ENCODE peak calls at places on chromosomes 6 and 20, in five cellular contexts. W, U, I, K and Z are unnamed samples.

GRCh38 chr20:24492031-24492607 is 22.7 kb downstream of the SYNDIG1 start:
- DNase-seq in I (peak; percentile 39), K (no peak), W (peak; percentile 13), U (no peak), Z (no peak)

GRCh38 chr20:32650545-32650944 is 23.2 kb downstream of the C20orf203 start:
- DNase-seq in U (no peak), I (no peak), W (no peak), K (no peak), Z (no peak)

GRCh38 chr20:9147553-9148024 is 78.7 kb downstream of the PLCB4 start:
- DNase-seq in U (no peak), K (no peak), W (peak; percentile 81), I (no peak), Z (peak; percentile 27)

GRCh38 chr6:139927236-139927635 is 552.8 kb upstream of the CITED2 start:
- DNase-seq in I (no peak), U (no peak), K (no peak), W (peak; percentile 76), Z (peak; percentile 69)

GRCh38 chr6:93418448-93419303 is 683 bp downstream of the EPHA7 start:
- DNase-seq in I (peak; percentile 62), K (peak; percentile 18), W (peak; percentile 42), U (peak; percentile 69), Z (peak; percentile 29)

GRCh38 chr6:10976571-10976970 is 67.5 kb downstream of the ELOVL2 start:
- DNase-seq in I (no peak), K (no peak), W (peak; percentile 51), U (no peak), Z (no peak)

GRCh38 chr6:102114402-102114801 is 720.9 kb downstream of the GRIK2 start:
- DNase-seq in K (no peak), U (no peak), I (no peak), W (no peak), Z (no peak)

GRCh38 chr6:9412951-9413559 is 977.7 kb upstream of the SLC35B3 start:
- DNase-seq in U (peak; percentile 67), I (no peak), W (peak; percentile 40), K (peak; percentile 7), Z (peak; percentile 35)

GRCh38 chr6:29696147-29697129 is 15.5 kb upstream of the ZFP57 start:
- DNase-seq in K (no peak), W (peak; percentile 44), I (no peak), U (no peak), Z (peak; percentile 47)

GRCh38 chr20:18057106-18057993 is at the start of gene OVOL2:
- DNase-seq in K (no peak), W (peak; percentile 12), U (peak; percentile 94), I (peak; percentile 58), Z (no peak)

GRCh38 chr6:169263836-169264608 is 10.4 kb upstream of the THBS2 start:
- DNase-seq in U (no peak), K (peak; percentile 59), I (no peak), W (peak; percentile 78), Z (no peak)

GRCh38 chr6:169269180-169270076 is 15.8 kb upstream of the THBS2 start:
- DNase-seq in K (peak; percentile 57), U (no peak), W (peak; percentile 77), I (no peak), Z (peak; percentile 65)

GRCh38 chr6:169265486-169266131 is 12.0 kb upstream of the THBS2 start:
- DNase-seq in I (no peak), U (no peak), W (no peak), K (no peak), Z (no peak)

GRCh38 chr6:169266261-169266660 is 12.6 kb upstream of the THBS2 start:
- DNase-seq in W (no peak), K (no peak), I (no peak), U (no peak), Z (no peak)

DNA sequence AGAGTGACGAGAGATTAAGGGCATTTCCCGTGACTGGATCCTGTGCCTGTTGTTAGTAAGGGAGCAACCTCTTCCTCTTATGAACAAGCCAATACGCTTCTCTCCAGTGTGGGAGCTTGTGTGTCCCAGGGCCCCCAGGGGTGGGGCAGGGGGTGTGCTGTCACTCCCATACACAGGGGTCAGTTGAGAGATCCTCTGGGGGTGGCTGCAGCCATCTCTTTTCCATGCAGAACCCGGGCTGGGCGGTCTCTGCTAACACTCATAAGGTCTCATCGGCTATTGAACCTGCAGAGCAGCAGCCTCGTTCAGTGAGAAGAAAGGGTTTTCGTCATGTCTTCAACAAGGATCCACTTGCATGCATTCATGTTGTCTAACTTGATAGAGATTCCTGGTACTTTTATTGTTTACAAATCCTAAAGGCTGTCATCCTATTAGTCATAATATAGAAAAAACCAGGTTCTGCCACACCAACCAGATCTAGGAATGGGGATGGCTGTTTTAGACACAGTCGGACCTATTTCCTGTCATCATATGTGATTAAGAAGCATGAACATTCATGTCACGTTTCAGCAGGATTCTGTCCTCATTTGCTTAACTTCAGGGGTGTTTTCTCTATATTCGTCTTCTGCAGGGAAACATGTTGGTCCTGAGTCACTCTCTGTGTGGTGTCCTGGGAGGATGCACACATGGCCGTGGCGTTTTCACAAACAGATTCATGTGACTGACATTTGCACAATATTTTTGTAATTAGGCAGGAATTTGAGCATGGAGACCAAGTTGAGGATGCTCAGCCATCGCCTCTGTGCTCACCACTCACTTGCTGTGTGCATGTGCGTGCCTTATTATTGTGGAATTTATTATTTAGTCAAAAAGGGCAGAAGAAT is 13.3 kb upstream of the THBS2 start:
- DNase-seq in U (no peak), K (no peak), I (no peak), W (peak; percentile 85), Z (peak; percentile 48)
- H3K36me3 ChIP-seq in U (no peaks in the 10 kb centered on the region), K (no peaks in the 10 kb centered on the region), I (no peaks in the 10 kb centered on the region), W (no peaks in the 10 kb centered on the region), Z (no peaks in the 10 kb centered on the region)

GRCh38 chr20:22227301-22227700 is 357.1 kb downstream of the FOXA2 start:
- DNase-seq in I (no peak), U (no peak), K (no peak), W (peak; percentile 23), Z (no peak)

GRCh38 chr20:22232473-22232872 is 351.9 kb downstream of the FOXA2 start:
- DNase-seq in W (no peak), K (no peak), I (no peak), U (no peak), Z (no peak)

GRCh38 chr20:22232923-22233322 is 351.4 kb downstream of the FOXA2 start:
- DNase-seq in K (no peak), W (no peak), U (no peak), I (no peak), Z (no peak)
- H3K27me3 ChIP-seq in K (peaks cover 8% of the 10 kb centered on the region), W (no peaks in the 10 kb centered on the region), U (no peaks in the 10 kb centered on the region), I (no peaks in the 10 kb centered on the region), Z (peaks cover 5% of the 10 kb centered on the region)

DNA sequence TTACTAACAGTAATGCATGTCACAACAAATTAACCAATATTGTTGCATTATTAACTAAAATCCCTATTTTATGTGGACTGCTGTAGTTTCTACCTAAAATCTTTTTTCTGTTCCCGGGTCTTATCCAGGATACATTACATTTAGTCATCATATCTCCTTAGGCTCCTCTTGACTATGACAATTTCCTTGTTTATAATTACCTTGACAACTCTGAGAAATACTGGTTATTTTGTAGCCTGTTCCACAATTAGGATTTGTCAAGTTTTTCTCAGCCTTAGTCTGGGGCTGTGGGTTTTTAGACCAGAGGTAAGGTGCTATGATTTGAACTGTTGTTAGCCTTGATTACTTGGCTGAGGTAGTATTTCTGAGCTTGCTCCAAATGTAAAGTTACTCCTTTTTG is 3.7 kb downstream of the FBXO5 start:
- DNase-seq in U (no peak), I (no peak), K (no peak), W (peak; percentile 29), Z (no peak)
- H3K36me3 ChIP-seq in U (peaks cover 6% of the 10 kb centered on the region), I (peaks cover 12% of the 10 kb centered on the region), K (peaks cover 13% of the 10 kb centered on the region), W (peaks cover 19% of the 10 kb centered on the region), Z (no peaks in the 10 kb centered on the region)

GRCh38 chr6:168101201-168102092 is 22.4 kb upstream of the FRMD1 start:
- DNase-seq in U (peak; percentile 56), K (no peak), I (no peak), W (no peak), Z (no peak)
- H3K27me3 ChIP-seq in U (no peaks in the 10 kb centered on the region), K (peaks cover 28% of the 10 kb centered on the region), I (peaks cover 13% of the 10 kb centered on the region), W (peaks cover 41% of the 10 kb centered on the region), Z (peaks cover 53% of the 10 kb centered on the region)

GRCh38 chr20:40522405-40522804 is 166.6 kb downstream of the MAFB start:
- DNase-seq in K (no peak), U (no peak), W (no peak), I (no peak), Z (no peak)
- H3K36me3 ChIP-seq in K (no peaks in the 10 kb centered on the region), U (no peaks in the 10 kb centered on the region), W (no peaks in the 10 kb centered on the region), I (no peaks in the 10 kb centered on the region), Z (no peaks in the 10 kb centered on the region)